ENCODE peak calls at places on chromosome 20, in six cellular contexts. F is activated T-cell treated with anti-CD3 and anti-CD28 coated beads, Interleukin-2, amount 50 U/mL, for 72 hours; L is DMS 273 treated with DMSO at 0.1 percent for 48 hours; R is M059J; M is stomach; I is NCI-H1694 treated with DMSO at 0.1 percent for 48 hours. B is an unnamed sample.

GRCh38 chr20:52461602-52462001 is 270.0 kb upstream of the ZFP64 start:
- DNase-seq in L (no peak), M (no peak), F (no peak), R (peak), I (no peak), B (no peak)

GRCh38 chr20:19626896-19627295 is 131.2 kb upstream of the RIN2 start:
- DNase-seq in I (no peak), R (peak), M (no peak), F (no peak), L (no peak), B (no peak)

GRCh38 chr20:49674383-49675352 is 39.0 kb downstream of the B4GALT5 start:
- DNase-seq in I (no peak), F (no peak), M (no peak), R (peak), L (no peak), B (peak)

GRCh38 chr20:63152322-63153253 is 63.3 kb downstream of the YTHDF1 start:
- DNase-seq in M (no peak), F (no peak), I (no peak), L (no peak), R (no peak), B (no peak)

GRCh38 chr20:47865912-47866311 is 80.6 kb upstream of the SULF2 start:
- DNase-seq in L (no peak), F (no peak), R (no peak), M (no peak), I (no peak), B (no peak)

GRCh38 chr20:56839791-56840190 is 210.7 kb downstream of the TFAP2C start:
- DNase-seq in I (no peak), L (no peak), M (no peak), F (no peak), R (no peak), B (no peak)

GRCh38 chr20:46330072-46330763 is 21.9 kb upstream of the CDH22 start:
- DNase-seq in L (peak), I (no peak), M (peak), F (no peak), R (no peak), B (no peak)

GRCh38 chr20:48467622-48468021 is 360.2 kb downstream of the PREX1 start:
- DNase-seq in L (no peak), R (peak), M (no peak), I (no peak), F (peak), B (no peak)

GRCh38 chr20:38873050-38873581 is 53.1 kb upstream of the FAM83D start:
- DNase-seq in L (no peak), F (peak), M (no peak), R (no peak), I (no peak), B (no peak)

GRCh38 chr20:40897177-40897700 is 131.4 kb upstream of the TOP1 start:
- DNase-seq in R (no peak), F (no peak), I (peak), M (no peak), L (no peak), B (no peak)

GRCh38 chr20:61170521-61170920 is 81.5 kb upstream of the CDH4 start:
- DNase-seq in F (no peak), L (no peak), I (no peak), M (no peak), R (no peak), B (no peak)

GRCh38 chr20:53922901-53923314 is 147.5 kb downstream of the BCAS1 start:
- DNase-seq in F (no peak), M (no peak), I (no peak), L (no peak), R (no peak), B (no peak)

GRCh38 chr20:46255440-46256104 is 52.7 kb downstream of the CDH22 start:
- DNase-seq in R (peak), L (peak), F (no peak), M (peak), I (peak), B (peak)

GRCh38 chr20:64236137-64237088 is 19.1 kb upstream of the PCMTD2 start:
- DNase-seq in F (no peak), M (no peak), I (no peak), L (no peak), R (no peak), B (no peak)

GRCh38 chr20:17653835-17654648 is 28.0 kb downstream of the RRBP1 start:
- DNase-seq in I (no peak), R (no peak), L (no peak), F (no peak), M (no peak), B (no peak)

GRCh38 chr20:17536944-17537444 is 5.8 kb upstream of the BFSP1 start:
- DNase-seq in R (peak), F (peak), L (peak), M (peak), I (peak), B (peak)

GRCh38 chr20:60819511-60819910 is 432.6 kb upstream of the CDH4 start:
- DNase-seq in I (no peak), F (no peak), M (no peak), R (no peak), L (no peak), B (no peak)

GRCh38 chr20:60407011-60407771 is 449.0 kb downstream of the CDH26 start:
- DNase-seq in I (no peak), F (no peak), L (no peak), R (no peak), M (no peak), B (no peak)

GRCh38 chr20:38806855-38807655 is 1.6 kb downstream of the PPP1R16B start:
- DNase-seq in L (no peak), F (peak), I (no peak), M (no peak), R (no peak), B (no peak)

GRCh38 chr20:25053207-25054132 is 4.5 kb downstream of the ACSS1 start:
- DNase-seq in L (no peak), I (peak), R (no peak), M (peak), F (no peak), B (no peak)

GRCh38 chr20:2101057-2101934 is at the start of gene STK35:
- DNase-seq in M (no peak), R (no peak), I (peak), L (peak), F (peak), B (no peak)

GRCh38 chr20:37220796-37221195 is 40.8 kb downstream of the GHRH start:
- DNase-seq in R (no peak), L (no peak), I (no peak), F (no peak), M (no peak), B (no peak)

GRCh38 chr20:19008497-19008896 is 194.9 kb downstream of the SCP2D1 start:
- DNase-seq in F (no peak), M (no peak), L (no peak), R (no peak), I (no peak), B (no peak)

GRCh38 chr20:142290-142689 is at the start of gene DEFB126:
- DNase-seq in R (no peak), L (no peak), M (no peak), I (no peak), F (no peak), B (no peak)

GRCh38 chr20:25675161-25675560 is 21.5 kb downstream of the ZNF337 start:
- DNase-seq in L (no peak), F (no peak), M (no peak), R (no peak), I (no peak), B (no peak)

GRCh38 chr20:4821590-4821989 is 99.9 kb downstream of the PRND start:
- DNase-seq in F (no peak), R (no peak), I (no peak), M (no peak), L (no peak), B (no peak)

GRCh38 chr20:2289475-2289874 is 6.3 kb upstream of the TGM3 start:
- DNase-seq in R (peak), F (no peak), L (no peak), I (no peak), M (no peak), B (no peak)

GRCh38 chr20:61819484-61819846 is 246.2 kb downstream of the TAF4 start:
- DNase-seq in M (no peak), I (no peak), R (no peak), F (no peak), L (no peak), B (no peak)

GRCh38 chr20:44702776-44703175 is 12.4 kb upstream of the CCN5 start:
- DNase-seq in I (no peak), M (peak), F (no peak), R (peak), L (peak), B (no peak)

GRCh38 chr20:44576297-44576696 is 6.1 kb upstream of the PKIG start:
- DNase-seq in R (peak), M (no peak), I (no peak), F (no peak), L (peak), B (peak)

GRCh38 chr20:45361794-45362193 is 1.2 kb upstream of the SYS1 start:
- DNase-seq in F (no peak), L (no peak), R (no peak), M (no peak), I (no peak), B (no peak)

GRCh38 chr20:11901127-11901526 is 16.6 kb upstream of the BTBD3 start:
- DNase-seq in L (no peak), I (no peak), F (no peak), R (peak), M (no peak), B (peak)

GRCh38 chr20:22795897-22796296 is 211.5 kb upstream of the FOXA2 start:
- DNase-seq in M (peak), R (peak), I (no peak), L (no peak), F (no peak), B (peak)